ENCODE peak calls at places on chromosomes 7 and 10, in four cellular contexts. J is GM12878, X is HL-60, O is K562. S is an unnamed sample.

GRCh38 chr10:13352519-13352918 is 4.4 kb upstream of the SEPHS1 start:
- DNase-seq in J (no peak), X (no peak), O (peak), S (no peak)

GRCh38 chr10:103493362-103493871 is at the start of gene NEURL1:
- DNase-seq in J (no peak), X (no peak), O (peak), S (peak)

GRCh38 chr10:58028597-58029366 is 238.9 kb downstream of the IPMK start:
- DNase-seq in J (no peak), X (no peak), O (no peak), S (no peak)

GRCh38 chr10:70557876-70558275 is 44.7 kb downstream of the PRF1 start:
- DNase-seq in J (no peak), X (no peak), O (no peak), S (no peak)

GRCh38 chr10:24344279-24344678 is 135.3 kb downstream of the KIAA1217 start:
- DNase-seq in J (no peak), X (no peak), O (no peak), S (no peak)

GRCh38 chr10:131710142-131710861 is 190.5 kb upstream of the PPP2R2D start:
- DNase-seq in J (no peak), X (no peak), O (no peak), S (no peak)

GRCh38 chr7:120260111-120260510 is 12.9 kb upstream of the KCND2 start:
- DNase-seq in J (no peak), X (no peak), O (no peak), S (no peak)

GRCh38 chr7:158404031-158404761 is 183.4 kb downstream of the PTPRN2 start:
- DNase-seq in J (no peak), X (no peak), O (no peak), S (no peak)

GRCh38 chr10:18618995-18619394 is 32.4 kb downstream of the NSUN6 start:
- DNase-seq in J (no peak), X (no peak), O (no peak), S (no peak)

GRCh38 chr7:128854396-128854795 is 8.3 kb upstream of the ATP6V1F start:
- DNase-seq in J (no peak), X (no peak), O (no peak), S (no peak)

GRCh38 chr10:31770307-31770902 is 158.2 kb downstream of the ARHGAP12 start:
- DNase-seq in J (no peak), X (peak), O (peak), S (peak)

GRCh38 chr10:58457761-58458616 is 54.7 kb upstream of the BICC1 start:
- DNase-seq in J (no peak), X (no peak), O (no peak), S (no peak)

GRCh38 chr10:95229724-95230627 is 35.9 kb downstream of the ACSM6 start:
- DNase-seq in J (no peak), X (no peak), O (no peak), S (no peak)

GRCh38 chr7:5266148-5267028 is 16.4 kb upstream of the SLC29A4 start:
- DNase-seq in J (no peak), X (no peak), O (peak), S (no peak)

GRCh38 chr7:55533050-55533728 is 39.1 kb downstream of the VOPP1 start:
- DNase-seq in J (peak), X (peak), O (no peak), S (peak)

GRCh38 chr10:126969310-126969709 is 64.1 kb downstream of the DOCK1 start:
- DNase-seq in J (no peak), X (no peak), O (no peak), S (no peak)

GRCh38 chr10:132687893-132688579 is 97.9 kb downstream of the NKX6-2 start:
- DNase-seq in J (no peak), X (no peak), O (no peak), S (no peak)

GRCh38 chr10:48285710-48286109 is 11.2 kb upstream of the FRMPD2 start:
- DNase-seq in J (peak), X (no peak), O (no peak), S (no peak)

GRCh38 chr7:1844956-1845390 is 174.9 kb downstream of the ELFN1 start:
- DNase-seq in J (no peak), X (no peak), O (peak), S (no peak)

GRCh38 chr10:88522715-88523114 is 60.4 kb downstream of the RNLS start:
- DNase-seq in J (no peak), X (no peak), O (no peak), S (no peak)

GRCh38 chr10:49484501-49485230 is 54.3 kb downstream of the ERCC6 start:
- DNase-seq in J (no peak), X (no peak), O (no peak), S (no peak)

GRCh38 chr7:47568569-47568968 is 13.3 kb downstream of the TNS3 start:
- DNase-seq in J (no peak), X (peak), O (no peak), S (no peak)

GRCh38 chr10:97030894-97031293 is 154.9 kb downstream of the SLIT1 start:
- DNase-seq in J (no peak), X (no peak), O (no peak), S (no peak)

GRCh38 chr7:55127135-55127551 is 108.3 kb downstream of the EGFR start:
- DNase-seq in J (no peak), X (no peak), O (no peak), S (no peak)

GRCh38 chr10:96770987-96771386 is 50.7 kb upstream of the PIK3AP1 start:
- DNase-seq in J (no peak), X (no peak), O (no peak), S (no peak)

GRCh38 chr10:62108768-62109430 is 159.7 kb downstream of the RTKN2 start:
- DNase-seq in J (no peak), X (no peak), O (no peak), S (no peak)

GRCh38 chr7:78073470-78074382 is 275.2 kb downstream of the PHTF2 start:
- DNase-seq in J (no peak), X (no peak), O (no peak), S (no peak)

GRCh38 chr7:15086171-15086745 is 183.7 kb upstream of the DGKB start:
- DNase-seq in J (no peak), X (no peak), O (no peak), S (no peak)

GRCh38 chr7:157693521-157694388 is 357.0 kb downstream of the DNAJB6 start:
- DNase-seq in J (no peak), X (no peak), O (no peak), S (no peak)

DNA sequence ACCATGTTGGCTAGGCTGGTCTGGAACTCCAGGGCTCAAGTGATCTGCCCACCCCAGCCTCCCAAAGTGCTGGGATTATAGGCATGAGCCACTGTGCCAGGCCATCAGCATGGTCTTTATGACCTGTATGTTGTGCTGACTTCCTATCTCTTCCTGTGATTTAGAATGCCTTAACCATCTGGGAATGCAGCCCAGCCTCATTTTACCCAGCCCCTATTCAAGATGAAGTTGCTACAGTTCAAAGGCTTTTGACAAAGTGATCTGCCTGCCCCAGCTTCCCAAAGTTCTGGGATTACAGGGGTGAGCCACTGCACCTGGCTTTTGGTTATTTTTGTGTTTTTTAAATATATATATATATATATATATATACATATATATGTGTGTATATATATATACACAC is 7.2 kb upstream of the ZNF425 start:
- DNase-seq in J (no peak), X (no peak), O (no peak), S (no peak)
- TF ChIP-seq SPI1 in J (no peak), X (no peak), O (no peak), S (no peak)

GRCh38 chr10:74189999-74190421 is 39.0 kb downstream of the ADK start:
- DNase-seq in J (peak), X (peak), O (no peak), S (no peak)
- TF ChIP-seq POLR2AphosphoS5 in J (peak), X (no peak), O (no peak), S (no peak)

GRCh38 chr7:101602484-101603241 is 26.4 kb downstream of the MYL10 start:
- DNase-seq in J (peak), X (peak), O (peak), S (peak)
- TF ChIP-seq SPI1 in J (no peak), X (no peak), O (no peak), S (no peak)

GRCh38 chr7:67673861-67674260 is 677.2 kb downstream of the TYW1 start:
- DNase-seq in J (no peak), X (no peak), O (no peak), S (no peak)
- TF ChIP-seq POLR2AphosphoS5 in J (no peak), X (no peak), O (no peak), S (no peak)

GRCh38 chr7:139494835-139495568 is 11.5 kb upstream of the KLRG2 start:
- DNase-seq in J (peak), X (no peak), O (no peak), S (peak)

GRCh38 chr7:139487366-139488080 is 4.0 kb upstream of the KLRG2 start:
- DNase-seq in J (no peak), X (no peak), O (no peak), S (no peak)

GRCh38 chr7:139488810-139489209 is 5.3 kb upstream of the KLRG2 start:
- DNase-seq in J (no peak), X (no peak), O (no peak), S (no peak)

GRCh38 chr7:139492293-139492692 is 8.8 kb upstream of the KLRG2 start:
- DNase-seq in J (no peak), X (no peak), O (no peak), S (no peak)

GRCh38 chr7:139490130-139490529 is 6.7 kb upstream of the KLRG2 start:
- DNase-seq in J (no peak), X (no peak), O (no peak), S (no peak)
- TF ChIP-seq SPI1 in J (no peak), X (no peak), O (no peak), S (no peak)

DNA sequence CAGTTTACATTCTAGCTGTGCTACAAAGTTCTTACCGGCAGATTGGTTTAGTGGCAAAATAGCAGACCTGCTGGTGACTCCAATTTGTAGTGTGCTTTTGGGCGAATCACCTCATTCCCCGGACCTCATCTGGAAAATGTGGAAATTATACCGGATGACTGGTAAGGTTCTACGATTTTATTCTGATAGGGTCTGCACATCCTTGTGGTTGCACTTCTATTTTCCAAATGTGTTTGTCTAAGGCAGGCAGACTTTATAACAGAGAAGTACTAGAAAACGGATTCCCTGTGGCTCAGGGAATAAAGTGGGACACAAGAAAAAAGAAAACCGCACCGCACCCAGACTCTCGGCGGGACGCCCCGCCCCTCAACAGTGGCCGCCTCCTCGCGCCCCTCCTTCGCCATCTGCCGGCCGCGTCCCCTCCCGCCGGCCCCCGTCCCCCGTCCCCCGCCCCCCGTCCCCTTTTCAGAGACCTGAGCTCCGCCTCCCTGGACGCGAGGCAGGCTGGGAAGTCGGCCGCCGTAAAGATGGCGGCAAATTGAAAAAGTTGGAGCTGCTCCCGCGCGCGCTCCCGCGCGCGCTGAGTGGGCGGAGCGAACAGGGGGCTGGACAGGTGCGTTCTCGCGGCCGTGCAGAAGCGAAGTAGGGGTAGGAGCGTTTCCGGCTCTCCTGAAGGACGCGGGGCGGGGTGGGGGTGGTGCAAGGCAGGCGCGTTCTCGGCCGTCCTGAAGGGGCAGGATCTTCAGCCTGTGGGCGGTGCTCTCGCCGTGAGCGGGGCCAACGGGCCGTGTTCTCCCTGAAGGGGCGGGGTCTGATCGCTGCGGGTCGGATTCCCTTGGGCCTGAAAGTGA is 531 bp upstream of the CCM2 start:
- DNase-seq in J (peak), X (peak), O (peak), S (peak)
- TF ChIP-seq POLR2AphosphoS5 in J (no peak), X (peak), O (peak), S (no peak)

GRCh38 chr7:140060788-140061606 is 1.8 kb downstream of the PARP12 start:
- DNase-seq in J (no peak), X (no peak), O (no peak), S (no peak)

GRCh38 chr7:140062528-140063299 is at the start of gene PARP12:
- DNase-seq in J (peak), X (peak), O (peak), S (peak)

GRCh38 chr7:140061607-140061930 is 1.2 kb downstream of the PARP12 start:
- DNase-seq in J (no peak), X (no peak), O (no peak), S (no peak)

GRCh38 chr7:140060243-140060630 is 2.5 kb downstream of the PARP12 start:
- DNase-seq in J (no peak), X (no peak), O (no peak), S (no peak)

DNA sequence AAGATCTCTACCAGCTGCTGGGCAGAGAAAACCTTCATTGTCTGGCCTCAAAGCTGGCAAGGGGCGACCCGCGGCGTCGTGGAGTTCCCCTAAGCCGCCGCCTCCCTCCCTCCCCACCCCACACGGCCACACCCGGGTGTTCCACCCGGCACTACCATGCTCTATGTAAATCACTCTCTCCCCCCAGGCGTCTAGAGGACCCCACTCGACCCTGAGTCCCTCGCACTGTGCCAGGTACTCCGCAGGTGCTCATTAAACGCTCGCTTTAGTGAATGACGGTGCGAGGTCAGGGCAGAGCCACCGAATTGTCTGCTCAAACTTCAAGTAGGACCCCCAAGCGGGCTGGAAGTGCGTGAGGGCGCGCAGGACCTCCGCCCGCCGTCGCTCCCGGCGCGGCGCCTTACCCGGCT is 628 bp downstream of the PARP12 start:
- DNase-seq in J (no peak), X (no peak), O (peak), S (no peak)
- TF ChIP-seq SPI1 in J (no peak), X (no peak), O (no peak), S (no peak)

GRCh38 chr10:80491251-80492102 is 37.4 kb downstream of the TSPAN14 start:
- DNase-seq in J (no peak), X (peak), O (no peak), S (no peak)
- TF ChIP-seq POLR2AphosphoS5 in J (no peak), X (peak), O (no peak), S (no peak)

GRCh38 chr10:71999360-72000072 is 35.3 kb downstream of the CHST3 start:
- DNase-seq in J (no peak), X (no peak), O (no peak), S (no peak)

GRCh38 chr10:72000073-72001025 is 36.2 kb downstream of the CHST3 start:
- DNase-seq in J (no peak), X (no peak), O (no peak), S (no peak)

GRCh38 chr10:71998119-71998839 is 34.1 kb downstream of the CHST3 start:
- DNase-seq in J (no peak), X (no peak), O (no peak), S (no peak)

GRCh38 chr10:71996598-71997371 is 32.6 kb downstream of the CHST3 start:
- DNase-seq in J (no peak), X (no peak), O (no peak), S (no peak)

DNA sequence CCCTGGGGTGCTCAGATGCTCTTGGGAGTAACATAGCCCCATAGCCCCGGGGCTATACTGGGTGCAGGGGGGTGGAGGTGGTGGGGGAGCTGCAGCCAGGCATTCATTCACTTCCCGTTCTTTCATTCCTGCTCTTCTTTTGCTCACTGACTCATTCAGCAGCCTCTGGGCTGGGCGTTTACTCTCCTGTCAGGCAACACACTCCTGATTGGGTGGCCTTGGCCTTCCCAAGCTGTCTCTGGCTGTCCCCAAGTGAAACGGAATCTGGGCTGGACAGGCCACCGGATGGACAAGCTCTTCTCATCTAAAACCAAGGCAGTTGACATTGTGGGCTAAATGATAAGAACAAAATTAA is 34.6 kb downstream of the CHST3 start:
- DNase-seq in J (no peak), X (no peak), O (no peak), S (no peak)
- TF ChIP-seq SPI1 in J (no peak), X (no peak), O (peak), S (no peak)

GRCh38 chr10:110503528-110504110 is 5.9 kb downstream of the DUSP5 start:
- DNase-seq in J (no peak), X (no peak), O (no peak), S (no peak)

GRCh38 chr10:110505130-110505815 is 7.6 kb downstream of the DUSP5 start:
- DNase-seq in J (no peak), X (no peak), O (no peak), S (no peak)

GRCh38 chr10:110502072-110502845 is 4.6 kb downstream of the DUSP5 start:
- DNase-seq in J (no peak), X (no peak), O (no peak), S (no peak)

GRCh38 chr10:110502851-110503301 is 5.2 kb downstream of the DUSP5 start:
- DNase-seq in J (peak), X (peak), O (no peak), S (no peak)

GRCh38 chr10:110504111-110504735 is 6.5 kb downstream of the DUSP5 start:
- DNase-seq in J (peak), X (peak), O (peak), S (peak)
- TF ChIP-seq POLR2AphosphoS5 in J (peak), X (no peak), O (no peak), S (no peak)

S was measured in GM12891.